ENCODE peak calls at places on chromosomes 1 and 21, in nine cellular contexts. R is activated gamma-delta T cell treated with Interleukin-2 at 50 U/mL for 16 hours, P is AML-193, C is sciatic nerve, D is NCI-H2029 treated with DMSO at 0.1 percent for 48 hours, J is AG10803, F is amniotic stem cell, X is ecto neural progenitor cell, K is activated T-cell treated with anti-CD3 and anti-CD28 coated beads for 24 hours. G is an unnamed sample.

GRCh38 chr1:38919075-38919474 is 22.6 kb downstream of the RHBDL2 start:
- DNase-seq in F (no peak), J (peak; percentile 21), K (no peak), R (no peak), C (no peak), X (no peak), D (no peak), P (no peak), G (no peak)

GRCh38 chr1:47178665-47179022 is 11.2 kb downstream of the PDZK1IP1 start:
- DNase-seq in R (no peak), D (no peak), X (peak; percentile 42), K (no peak), F (no peak), C (no peak), P (no peak), J (no peak), G (no peak)

GRCh38 chr1:156004843-156005593 is 15.7 kb downstream of the SSR2 start:
- DNase-seq in X (no peak), K (no peak), P (no peak), R (peak; percentile 40), C (no peak), J (no peak), D (no peak), F (no peak), G (no peak)

GRCh38 chr1:205588691-205589445 is 42.9 kb downstream of the ELK4 start:
- DNase-seq in P (peak; percentile 22), C (peak; percentile 58), J (peak; percentile 52), F (no peak), R (no peak), X (no peak), D (peak; percentile 67), K (no peak), G (peak; percentile 72)

GRCh38 chr1:94981574-94981973 is 54.7 kb upstream of the CNN3 start:
- DNase-seq in F (no peak), C (no peak), K (no peak), J (no peak), X (no peak), D (no peak), P (no peak), R (no peak), G (no peak)

GRCh38 chr1:157170677-157171515 is 32.7 kb upstream of the ETV3 start:
- DNase-seq in D (no peak), C (no peak), K (peak; percentile 19), P (no peak), J (peak; percentile 10), X (peak; percentile 72), F (no peak), R (no peak), G (no peak)

GRCh38 chr21:41636636-41637625 is 129.0 kb upstream of the TMPRSS2 start:
- DNase-seq in F (no peak), J (no peak), K (no peak), X (no peak), C (peak; percentile 47), D (peak; percentile 90), P (no peak), R (no peak), G (no peak)

GRCh38 chr1:32770221-32770731 is 46.9 kb downstream of the YARS1 start:
- DNase-seq in D (no peak), C (no peak), K (no peak), J (no peak), X (no peak), P (no peak), F (no peak), R (no peak), G (no peak)

GRCh38 chr1:31383967-31384366 is 11.1 kb upstream of the FABP3 start:
- DNase-seq in J (no peak), D (no peak), X (no peak), P (no peak), F (no peak), R (no peak), K (no peak), C (no peak), G (no peak)

GRCh38 chr1:86064899-86065298 is 91.7 kb downstream of the COL24A1 start:
- DNase-seq in R (no peak), D (no peak), P (no peak), C (no peak), J (no peak), X (no peak), K (no peak), F (no peak), G (no peak)

GRCh38 chr1:88726697-88727096 is 42.6 kb downstream of the PKN2 start:
- DNase-seq in X (no peak), F (no peak), J (no peak), P (peak; percentile 74), R (no peak), K (no peak), D (no peak), C (no peak), G (no peak)

GRCh38 chr1:19065526-19066247 is 109.2 kb upstream of the IFFO2 start:
- DNase-seq in J (no peak), R (no peak), C (no peak), K (no peak), F (no peak), D (peak; percentile 69), P (no peak), X (no peak), G (no peak)

GRCh38 chr1:87830579-87830978 is 501.9 kb downstream of the LMO4 start:
- DNase-seq in X (no peak), R (no peak), D (no peak), P (no peak), F (no peak), C (no peak), K (no peak), J (no peak), G (no peak)

GRCh38 chr1:41672173-41672572 is 187.7 kb upstream of the EDN2 start:
- DNase-seq in F (peak; percentile 78), R (no peak), D (no peak), J (peak; percentile 47), K (no peak), P (no peak), X (no peak), C (no peak), G (no peak)

GRCh38 chr1:205346956-205347574 is 9.7 kb downstream of the KLHDC8A start:
- DNase-seq in K (no peak), X (no peak), R (no peak), J (no peak), F (no peak), C (no peak), P (no peak), D (peak; percentile 50), G (no peak)

GRCh38 chr1:10415211-10415930 is 14.9 kb upstream of the CENPS start:
- DNase-seq in X (no peak), J (peak; percentile 81), R (no peak), P (peak; percentile 98), K (no peak), D (no peak), F (no peak), C (no peak), G (no peak)

GRCh38 chr1:39656416-39656815 is 15.5 kb downstream of the NT5C1A start:
- DNase-seq in J (no peak), C (no peak), R (no peak), X (no peak), D (no peak), K (no peak), P (no peak), F (no peak), G (no peak)

GRCh38 chr1:206887701-206888100 is 9.5 kb upstream of the IL24 start:
- DNase-seq in J (no peak), F (no peak), X (no peak), D (no peak), R (no peak), C (no peak), K (no peak), P (no peak), G (no peak)

GRCh38 chr1:26991310-26992116 is 2.0 kb upstream of the TRNP1 start:
- DNase-seq in P (no peak), J (peak; percentile 64), X (no peak), R (no peak), F (no peak), D (no peak), K (no peak), C (no peak), G (no peak)

GRCh38 chr21:28410264-28410663 is 582.4 kb downstream of the LTN1 start:
- DNase-seq in R (no peak), X (no peak), D (no peak), K (no peak), C (no peak), F (no peak), P (peak; percentile 2), J (no peak), G (no peak)

GRCh38 chr1:78334952-78335351 is 155.8 kb upstream of the PTGFR start:
- DNase-seq in J (peak; percentile 60), C (no peak), R (no peak), F (no peak), X (no peak), K (no peak), D (no peak), P (no peak), G (no peak)

GRCh38 chr1:169526120-169526832 is 40.5 kb upstream of the SLC19A2 start:
- DNase-seq in F (no peak), D (no peak), X (no peak), J (no peak), R (no peak), C (no peak), P (no peak), K (no peak), G (no peak)

GRCh38 chr1:226069818-226070489 is 7.4 kb downstream of the H3-3A start:
- DNase-seq in R (no peak), X (no peak), K (no peak), C (no peak), F (no peak), P (no peak), J (no peak), D (no peak), G (no peak)

GRCh38 chr1:46315669-46316403 is 12.3 kb downstream of the UQCRH start:
- DNase-seq in P (no peak), D (no peak), C (no peak), X (no peak), J (peak; percentile 25), F (no peak), R (no peak), K (no peak), G (no peak)

GRCh38 chr21:45158491-45159423 is 84.4 kb downstream of the ADARB1 start:
- DNase-seq in P (no peak), C (no peak), J (no peak), F (no peak), D (no peak), K (no peak), R (no peak), X (no peak), G (no peak)

GRCh38 chr1:160083968-160084770 is 2.8 kb downstream of the KCNJ9 start:
- DNase-seq in D (peak; percentile 45), P (no peak), F (no peak), R (peak; percentile 72), X (peak; percentile 78), C (peak; percentile 77), J (no peak), K (peak; percentile 61), G (no peak)

GRCh38 chr1:52532732-52533327 is 20.1 kb downstream of the TUT4 start:
- DNase-seq in D (no peak), C (no peak), F (no peak), R (no peak), J (no peak), K (no peak), X (no peak), P (peak; percentile 6), G (no peak)

GRCh38 chr1:102937401-102937800 is 170.9 kb downstream of the COL11A1 start:
- DNase-seq in K (no peak), C (no peak), D (no peak), F (no peak), P (no peak), X (no peak), R (no peak), J (no peak), G (no peak)

GRCh38 chr1:43232071-43232470 is 37.7 kb upstream of the TMEM125 start:
- DNase-seq in K (no peak), R (no peak), J (peak; percentile 64), C (no peak), F (peak; percentile 15), P (no peak), D (no peak), X (no peak), G (no peak)

GRCh38 chr21:26684866-26685265 is 111.8 kb upstream of the CYYR1 start:
- DNase-seq in F (no peak), R (no peak), P (no peak), K (no peak), X (no peak), J (no peak), D (no peak), C (no peak), G (no peak)

GRCh38 chr1:235843458-235843857 is 23.2 kb downstream of the LYST start:
- DNase-seq in C (no peak), R (no peak), F (no peak), P (peak; percentile 51), K (no peak), X (no peak), J (peak; percentile 59), D (peak; percentile 37), G (no peak)